ENCODE peak calls at places on chromosomes 5 and 9, in six cellular contexts. A is PC-9; Y is CD4-positive, alpha-beta T cell; I is naive thymus-derived CD4-positive, alpha-beta T cell; S is Peyer's patch; G is colonic mucosa. U is an unnamed sample. For H3K9me3, the result is how much of the 10 kb centered on the place peaks cover.

GRCh38 chr9:85899388-85899787 is 41.6 kb upstream of the NAA35 start:
- DNase-seq in Y (no peak), A (no peak), G (no peak), I (no peak), S (no peak), U (no peak)

GRCh38 chr9:92044945-92045344 is 70.3 kb downstream of the SPTLC1 start:
- DNase-seq in G (no peak), I (no peak), A (no peak), Y (no peak), S (no peak), U (no peak)

GRCh38 chr9:4320021-4320420 is 20.2 kb upstream of the GLIS3 start:
- DNase-seq in G (no peak), I (no peak), S (no peak), Y (no peak), A (no peak), U (no peak)

GRCh38 chr5:129018836-129019235 is 53.5 kb downstream of the SLC27A6 start:
- DNase-seq in I (no peak), Y (no peak), A (no peak), S (no peak), G (no peak), U (no peak)

GRCh38 chr9:21326526-21327139 is 8.6 kb downstream of the KLHL9 start:
- DNase-seq in I (peak), Y (no peak), A (no peak), S (no peak), G (no peak), U (no peak)

GRCh38 chr9:107309271-107309670 is 26.2 kb downstream of the RAD23B start:
- DNase-seq in I (peak), A (no peak), G (no peak), S (no peak), Y (no peak), U (no peak)

GRCh38 chr5:137609122-137609521 is 110.0 kb upstream of the SPOCK1 start:
- DNase-seq in I (no peak), G (no peak), Y (no peak), A (no peak), S (no peak), U (no peak)

GRCh38 chr5:92552206-92553160 is 1028.5 kb downstream of the NR2F1-AS1 start:
- DNase-seq in Y (no peak), S (no peak), A (no peak), G (no peak), I (no peak), U (no peak)

GRCh38 chr5:95962785-95963184 is 1.1 kb upstream of the ELL2 start:
- DNase-seq in G (no peak), S (no peak), A (peak), I (no peak), Y (no peak), U (no peak)

GRCh38 chr5:2376486-2376885 is 375.0 kb downstream of the IRX2 start:
- DNase-seq in G (no peak), I (no peak), A (no peak), S (no peak), Y (no peak), U (no peak)
- H3K9me3 ChIP-seq in G (under half), I (under half), A (under half), S (under half), Y (under half), U (under half)

DNA sequence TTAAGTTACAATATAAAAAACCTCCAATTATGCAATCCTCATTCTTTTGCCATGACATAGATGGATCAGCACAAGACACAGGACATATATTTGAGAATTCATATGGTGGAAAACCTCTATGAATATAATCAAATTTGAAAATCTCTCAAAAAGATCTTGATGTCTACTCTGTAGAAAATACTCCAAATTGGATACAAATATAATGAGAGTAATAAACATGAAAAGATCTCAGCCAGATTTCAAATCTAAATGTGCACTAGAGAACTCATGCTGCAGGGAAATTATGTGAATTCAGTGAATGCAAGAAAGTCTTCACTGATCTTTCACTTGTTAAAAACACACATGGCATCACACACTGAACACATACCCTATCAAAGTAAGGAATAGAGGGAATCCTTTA is 13.8 kb downstream of the PCDHB15 start:
- DNase-seq in A (no peak), S (no peak), I (no peak), Y (no peak), G (no peak), U (no peak)
- H3K9me3 ChIP-seq in A (under half), S (half or more), I (under half), Y (half or more), G (under half), U (under half)

GRCh38 chr5:27158171-27158570 is 119.8 kb upstream of the CDH9 start:
- DNase-seq in A (no peak), Y (no peak), S (no peak), I (no peak), G (no peak), U (no peak)
- H3K9me3 ChIP-seq in A (under half), Y (under half), S (under half), I (under half), G (under half), U (under half)

GRCh38 chr9:105438136-105438839 is 9.5 kb upstream of the FSD1L start:
- DNase-seq in I (no peak), G (no peak), S (no peak), Y (no peak), A (no peak), U (no peak)

GRCh38 chr9:105437704-105438103 is 10.1 kb upstream of the FSD1L start:
- DNase-seq in Y (no peak), G (no peak), S (no peak), A (no peak), I (no peak), U (no peak)

GRCh38 chr9:105432247-105432857 is 15.5 kb upstream of the FSD1L start:
- DNase-seq in I (no peak), G (no peak), A (no peak), S (no peak), Y (no peak), U (no peak)

GRCh38 chr9:105436753-105437152 is 11.1 kb upstream of the FSD1L start:
- DNase-seq in Y (no peak), I (no peak), A (no peak), S (no peak), G (no peak), U (no peak)

GRCh38 chr9:105435453-105435852 is 12.4 kb upstream of the FSD1L start:
- DNase-seq in Y (no peak), S (no peak), I (no peak), G (no peak), A (no peak), U (no peak)
- H3K9me3 ChIP-seq in Y (under half), S (under half), I (under half), G (under half), A (under half), U (under half)